ENCODE peak calls at places on chromosomes 11 and 22, in eight cellular contexts. One of them, this sample, is unnamed.

GRCh38 chr11:33773399-33774355 is 643 bp downstream of the FBXO3 start:
- DNase-seq in iPS-NIHi11: no peak
- DNase-seq in activated naive CD4-positive, alpha-beta T cell: no peak
- DNase-seq in posterior cingulate gyrus: peak
- DNase-seq in activated CD8-positive, alpha-beta T cell treated with anti-CD3 and anti-CD28 coated beads for 36 hours: peak
- DNase-seq in activated T-cell treated with anti-CD3 and anti-CD28 coated beads, Interleukin-2, amount 50 U/mL, for 48 hours: peak
- DNase-seq in Peyer's patch: peak
- DNase-seq in NCI-H1694: no peak
- DNase-seq in this sample: no peak

GRCh38 chr11:127055240-127055639 is 54.7 kb upstream of the KIRREL3 start:
- DNase-seq in posterior cingulate gyrus: no peak
- DNase-seq in activated T-cell treated with anti-CD3 and anti-CD28 coated beads, Interleukin-2, amount 50 U/mL, for 48 hours: no peak
- DNase-seq in NCI-H1694: no peak
- DNase-seq in activated naive CD4-positive, alpha-beta T cell: no peak
- DNase-seq in Peyer's patch: no peak
- DNase-seq in activated CD8-positive, alpha-beta T cell treated with anti-CD3 and anti-CD28 coated beads for 36 hours: no peak
- DNase-seq in iPS-NIHi11: no peak
- DNase-seq in this sample: no peak

GRCh38 chr11:2525166-2525861 is 80.5 kb downstream of the KCNQ1 start:
- DNase-seq in iPS-NIHi11: no peak
- DNase-seq in activated naive CD4-positive, alpha-beta T cell: no peak
- DNase-seq in activated CD8-positive, alpha-beta T cell treated with anti-CD3 and anti-CD28 coated beads for 36 hours: no peak
- DNase-seq in activated T-cell treated with anti-CD3 and anti-CD28 coated beads, Interleukin-2, amount 50 U/mL, for 48 hours: no peak
- DNase-seq in NCI-H1694: no peak
- DNase-seq in posterior cingulate gyrus: peak
- DNase-seq in Peyer's patch: peak
- DNase-seq in this sample: no peak

GRCh38 chr22:24514241-24515024 is 19.3 kb downstream of the UPB1 start:
- DNase-seq in NCI-H1694: no peak
- DNase-seq in activated naive CD4-positive, alpha-beta T cell: no peak
- DNase-seq in activated CD8-positive, alpha-beta T cell treated with anti-CD3 and anti-CD28 coated beads for 36 hours: no peak
- DNase-seq in activated T-cell treated with anti-CD3 and anti-CD28 coated beads, Interleukin-2, amount 50 U/mL, for 48 hours: no peak
- DNase-seq in posterior cingulate gyrus: no peak
- DNase-seq in Peyer's patch: no peak
- DNase-seq in iPS-NIHi11: no peak
- DNase-seq in this sample: no peak

GRCh38 chr11:78922886-78923625 is 348.4 kb upstream of the NARS2 start:
- DNase-seq in iPS-NIHi11: no peak
- DNase-seq in activated CD8-positive, alpha-beta T cell treated with anti-CD3 and anti-CD28 coated beads for 36 hours: no peak
- DNase-seq in activated T-cell treated with anti-CD3 and anti-CD28 coated beads, Interleukin-2, amount 50 U/mL, for 48 hours: no peak
- DNase-seq in activated naive CD4-positive, alpha-beta T cell: no peak
- DNase-seq in NCI-H1694: no peak
- DNase-seq in Peyer's patch: no peak
- DNase-seq in posterior cingulate gyrus: no peak
- DNase-seq in this sample: no peak

GRCh38 chr22:43443072-43443471 is 31.3 kb downstream of the MPPED1 start:
- DNase-seq in NCI-H1694: no peak
- DNase-seq in activated CD8-positive, alpha-beta T cell treated with anti-CD3 and anti-CD28 coated beads for 36 hours: no peak
- DNase-seq in posterior cingulate gyrus: no peak
- DNase-seq in activated T-cell treated with anti-CD3 and anti-CD28 coated beads, Interleukin-2, amount 50 U/mL, for 48 hours: no peak
- DNase-seq in iPS-NIHi11: no peak
- DNase-seq in activated naive CD4-positive, alpha-beta T cell: no peak
- DNase-seq in Peyer's patch: no peak
- DNase-seq in this sample: no peak

GRCh38 chr11:74739546-74740270 is 8.5 kb upstream of the CHRDL2 start:
- DNase-seq in Peyer's patch: no peak
- DNase-seq in NCI-H1694: peak
- DNase-seq in activated T-cell treated with anti-CD3 and anti-CD28 coated beads, Interleukin-2, amount 50 U/mL, for 48 hours: peak
- DNase-seq in iPS-NIHi11: peak
- DNase-seq in posterior cingulate gyrus: no peak
- DNase-seq in activated naive CD4-positive, alpha-beta T cell: no peak
- DNase-seq in activated CD8-positive, alpha-beta T cell treated with anti-CD3 and anti-CD28 coated beads for 36 hours: peak
- DNase-seq in this sample: no peak

GRCh38 chr11:12812849-12813248 is 138.6 kb downstream of the TEAD1 start:
- DNase-seq in activated CD8-positive, alpha-beta T cell treated with anti-CD3 and anti-CD28 coated beads for 36 hours: no peak
- DNase-seq in activated naive CD4-positive, alpha-beta T cell: no peak
- DNase-seq in NCI-H1694: no peak
- DNase-seq in posterior cingulate gyrus: no peak
- DNase-seq in activated T-cell treated with anti-CD3 and anti-CD28 coated beads, Interleukin-2, amount 50 U/mL, for 48 hours: no peak
- DNase-seq in iPS-NIHi11: no peak
- DNase-seq in Peyer's patch: no peak
- DNase-seq in this sample: no peak

GRCh38 chr11:128553662-128554392 is 33.5 kb downstream of the ETS1 start:
- DNase-seq in activated naive CD4-positive, alpha-beta T cell: no peak
- DNase-seq in posterior cingulate gyrus: peak
- DNase-seq in iPS-NIHi11: no peak
- DNase-seq in activated CD8-positive, alpha-beta T cell treated with anti-CD3 and anti-CD28 coated beads for 36 hours: peak
- DNase-seq in NCI-H1694: no peak
- DNase-seq in activated T-cell treated with anti-CD3 and anti-CD28 coated beads, Interleukin-2, amount 50 U/mL, for 48 hours: no peak
- DNase-seq in Peyer's patch: no peak
- DNase-seq in this sample: no peak

GRCh38 chr11:14907411-14908213 is 15.6 kb upstream of the CYP2R1 start:
- DNase-seq in activated T-cell treated with anti-CD3 and anti-CD28 coated beads, Interleukin-2, amount 50 U/mL, for 48 hours: peak
- DNase-seq in activated CD8-positive, alpha-beta T cell treated with anti-CD3 and anti-CD28 coated beads for 36 hours: peak
- DNase-seq in activated naive CD4-positive, alpha-beta T cell: peak
- DNase-seq in posterior cingulate gyrus: peak
- DNase-seq in iPS-NIHi11: peak
- DNase-seq in Peyer's patch: peak
- DNase-seq in NCI-H1694: peak
- DNase-seq in this sample: no peak

GRCh38 chr11:100830295-100830694 is 143.2 kb downstream of the ARHGAP42 start:
- DNase-seq in posterior cingulate gyrus: no peak
- DNase-seq in Peyer's patch: no peak
- DNase-seq in iPS-NIHi11: peak
- DNase-seq in activated CD8-positive, alpha-beta T cell treated with anti-CD3 and anti-CD28 coated beads for 36 hours: no peak
- DNase-seq in activated naive CD4-positive, alpha-beta T cell: no peak
- DNase-seq in NCI-H1694: no peak
- DNase-seq in activated T-cell treated with anti-CD3 and anti-CD28 coated beads, Interleukin-2, amount 50 U/mL, for 48 hours: no peak
- DNase-seq in this sample: no peak

GRCh38 chr22:41247703-41248102 is 7.0 kb upstream of the CHADL start:
- DNase-seq in activated T-cell treated with anti-CD3 and anti-CD28 coated beads, Interleukin-2, amount 50 U/mL, for 48 hours: no peak
- DNase-seq in activated naive CD4-positive, alpha-beta T cell: no peak
- DNase-seq in Peyer's patch: no peak
- DNase-seq in iPS-NIHi11: no peak
- DNase-seq in activated CD8-positive, alpha-beta T cell treated with anti-CD3 and anti-CD28 coated beads for 36 hours: no peak
- DNase-seq in posterior cingulate gyrus: no peak
- DNase-seq in NCI-H1694: no peak
- DNase-seq in this sample: no peak

GRCh38 chr11:58926251-58926650 is 13.0 kb upstream of the GLYATL1 start:
- DNase-seq in activated T-cell treated with anti-CD3 and anti-CD28 coated beads, Interleukin-2, amount 50 U/mL, for 48 hours: no peak
- DNase-seq in NCI-H1694: no peak
- DNase-seq in activated naive CD4-positive, alpha-beta T cell: no peak
- DNase-seq in iPS-NIHi11: no peak
- DNase-seq in activated CD8-positive, alpha-beta T cell treated with anti-CD3 and anti-CD28 coated beads for 36 hours: no peak
- DNase-seq in Peyer's patch: no peak
- DNase-seq in posterior cingulate gyrus: no peak
- DNase-seq in this sample: no peak

GRCh38 chr11:65791719-65792213 is 4.9 kb downstream of the OVOL1 start:
- DNase-seq in posterior cingulate gyrus: no peak
- DNase-seq in activated naive CD4-positive, alpha-beta T cell: no peak
- DNase-seq in iPS-NIHi11: no peak
- DNase-seq in NCI-H1694: no peak
- DNase-seq in activated T-cell treated with anti-CD3 and anti-CD28 coated beads, Interleukin-2, amount 50 U/mL, for 48 hours: peak
- DNase-seq in activated CD8-positive, alpha-beta T cell treated with anti-CD3 and anti-CD28 coated beads for 36 hours: peak
- DNase-seq in Peyer's patch: peak
- DNase-seq in this sample: no peak

GRCh38 chr11:118380571-118380970 is 20.8 kb upstream of the ATP5MG start:
- DNase-seq in activated naive CD4-positive, alpha-beta T cell: no peak
- DNase-seq in iPS-NIHi11: no peak
- DNase-seq in NCI-H1694: no peak
- DNase-seq in posterior cingulate gyrus: no peak
- DNase-seq in Peyer's patch: no peak
- DNase-seq in activated T-cell treated with anti-CD3 and anti-CD28 coated beads, Interleukin-2, amount 50 U/mL, for 48 hours: no peak
- DNase-seq in activated CD8-positive, alpha-beta T cell treated with anti-CD3 and anti-CD28 coated beads for 36 hours: no peak
- DNase-seq in this sample: no peak

GRCh38 chr11:69394234-69394891 is 87.1 kb upstream of the LINC01488 start:
- DNase-seq in posterior cingulate gyrus: no peak
- DNase-seq in activated CD8-positive, alpha-beta T cell treated with anti-CD3 and anti-CD28 coated beads for 36 hours: no peak
- DNase-seq in NCI-H1694: no peak
- DNase-seq in iPS-NIHi11: no peak
- DNase-seq in Peyer's patch: no peak
- DNase-seq in activated T-cell treated with anti-CD3 and anti-CD28 coated beads, Interleukin-2, amount 50 U/mL, for 48 hours: no peak
- DNase-seq in activated naive CD4-positive, alpha-beta T cell: no peak
- DNase-seq in this sample: no peak

GRCh38 chr11:130037058-130037457 is 32.6 kb upstream of the APLP2 start:
- DNase-seq in activated CD8-positive, alpha-beta T cell treated with anti-CD3 and anti-CD28 coated beads for 36 hours: no peak
- DNase-seq in Peyer's patch: no peak
- DNase-seq in iPS-NIHi11: no peak
- DNase-seq in NCI-H1694: no peak
- DNase-seq in activated naive CD4-positive, alpha-beta T cell: no peak
- DNase-seq in activated T-cell treated with anti-CD3 and anti-CD28 coated beads, Interleukin-2, amount 50 U/mL, for 48 hours: no peak
- DNase-seq in posterior cingulate gyrus: no peak
- DNase-seq in this sample: no peak

GRCh38 chr22:39600491-39601179 is 30.1 kb downstream of the CACNA1I start:
- DNase-seq in activated T-cell treated with anti-CD3 and anti-CD28 coated beads, Interleukin-2, amount 50 U/mL, for 48 hours: no peak
- DNase-seq in activated naive CD4-positive, alpha-beta T cell: no peak
- DNase-seq in NCI-H1694: no peak
- DNase-seq in Peyer's patch: no peak
- DNase-seq in activated CD8-positive, alpha-beta T cell treated with anti-CD3 and anti-CD28 coated beads for 36 hours: no peak
- DNase-seq in iPS-NIHi11: no peak
- DNase-seq in posterior cingulate gyrus: no peak
- DNase-seq in this sample: no peak

This sample was measured in glomerular endothelial cell.